ENCODE peak calls at places on chromosomes 5 and 9, in six cellular contexts. F is right atrium auricular region, G is thyroid gland, N is HFF-Myc, M is GM23338, W is cardiac muscle cell. H is an unnamed sample.

GRCh38 chr9:117091529-117091928 is 323.3 kb downstream of the ASTN2 start:
- DNase-seq in F (no peak), G (no peak), N (no peak), M (peak; percentile 46), W (no peak), H (no peak)

GRCh38 chr5:181207960-181208253 is 2.9 kb upstream of the TRIM7 start:
- DNase-seq in F (no peak), G (no peak), N (no peak), M (no peak), W (no peak), H (no peak)

GRCh38 chr5:35988529-35988928 is 2.7 kb downstream of the UGT3A1 start:
- DNase-seq in F (no peak), G (no peak), N (no peak), M (no peak), W (no peak), H (no peak)

GRCh38 chr9:110452227-110452801 is 114.7 kb upstream of the TXNDC8 start:
- DNase-seq in F (no peak), G (no peak), N (no peak), M (peak; percentile 36), W (peak; percentile 17), H (no peak)

GRCh38 chr5:33470544-33470943 is 29.8 kb downstream of the TARS1 start:
- DNase-seq in F (no peak), G (no peak), N (peak; percentile 47), M (no peak), W (peak; percentile 44), H (no peak)

GRCh38 chr9:96006961-96007360 is 131.5 kb downstream of the ERCC6L2 start:
- DNase-seq in F (no peak), G (no peak), N (no peak), M (no peak), W (no peak), H (no peak)

GRCh38 chr9:122777935-122778671 is 10.6 kb upstream of the OR5C1 start:
- DNase-seq in F (no peak), G (no peak), N (no peak), M (no peak), W (no peak), H (no peak)

GRCh38 chr5:72552041-72552557 is 44.9 kb upstream of the ZNF366 start:
- DNase-seq in F (no peak), G (no peak), N (peak; percentile 95), M (no peak), W (no peak), H (no peak)

GRCh38 chr9:100087218-100087617 is 11.6 kb downstream of the ERP44 start:
- DNase-seq in F (no peak), G (no peak), N (no peak), M (no peak), W (no peak), H (no peak)

GRCh38 chr9:10443805-10444204 is 169.0 kb downstream of the PTPRD start:
- DNase-seq in F (no peak), G (no peak), N (no peak), M (no peak), W (no peak), H (no peak)

GRCh38 chr9:111039203-111039907 is 1.1 kb upstream of the LPAR1 start:
- DNase-seq in F (no peak), G (peak; percentile 57), N (no peak), M (peak; percentile 45), W (no peak), H (no peak)

GRCh38 chr9:16869961-16870605 is 387 bp downstream of the BNC2 start:
- DNase-seq in F (no peak), G (no peak), N (no peak), M (peak; percentile 54), W (peak; percentile 26), H (no peak)

GRCh38 chr9:118215544-118215943 is 511.3 kb downstream of the TLR4 start:
- DNase-seq in F (no peak), G (no peak), N (no peak), M (no peak), W (no peak), H (no peak)

GRCh38 chr5:113166710-113167366 is 190.2 kb downstream of the DCP2 start:
- DNase-seq in F (no peak), G (no peak), N (peak; percentile 26), M (no peak), W (no peak), H (no peak)

GRCh38 chr5:60958712-60959111 is 13.7 kb downstream of the NDUFAF2 start:
- DNase-seq in F (no peak), G (no peak), N (no peak), M (no peak), W (no peak), H (no peak)

GRCh38 chr5:56838409-56839039 is 23.2 kb downstream of the MAP3K1 start:
- DNase-seq in F (no peak), G (peak; percentile 66), N (peak; percentile 38), M (peak; percentile 60), W (peak; percentile 47), H (no peak)

GRCh38 chr9:3237121-3237520 is 288.7 kb downstream of the RFX3 start:
- DNase-seq in F (no peak), G (no peak), N (no peak), M (no peak), W (no peak), H (no peak)

GRCh38 chr5:5585751-5586341 is 163.4 kb downstream of the ICE1 start:
- DNase-seq in F (no peak), G (no peak), N (no peak), M (no peak), W (no peak), H (no peak)

GRCh38 chr9:132201780-132202703 is 40.2 kb downstream of the NTNG2 start:
- DNase-seq in F (no peak), G (no peak), N (no peak), M (no peak), W (no peak), H (no peak)

GRCh38 chr5:167582263-167582662 is 709.2 kb upstream of the WWC1 start:
- DNase-seq in F (no peak), G (no peak), N (no peak), M (no peak), W (no peak), H (no peak)

GRCh38 chr9:110814159-110814558 is 145.6 kb downstream of the MUSK start:
- DNase-seq in F (no peak), G (no peak), N (no peak), M (no peak), W (no peak), H (no peak)

GRCh38 chr5:104444656-104445055 is 882.1 kb upstream of the NUDT12 start:
- DNase-seq in F (no peak), G (no peak), N (no peak), M (no peak), W (no peak), H (no peak)

GRCh38 chr5:174575043-174575442 is 149.3 kb upstream of the MSX2 start:
- DNase-seq in F (no peak), G (no peak), N (no peak), M (no peak), W (no peak), H (no peak)

GRCh38 chr5:137310051-137310730 is 188.9 kb downstream of the SPOCK1 start:
- DNase-seq in F (no peak), G (no peak), N (peak; percentile 67), M (peak; percentile 22), W (no peak), H (no peak)

GRCh38 chr5:15807248-15807647 is 307.3 kb downstream of the FBXL7 start:
- DNase-seq in F (no peak), G (no peak), N (no peak), M (no peak), W (no peak), H (no peak)

GRCh38 chr5:168072665-168073064 is 218.8 kb upstream of the WWC1 start:
- DNase-seq in F (no peak), G (no peak), N (no peak), M (peak; percentile 17), W (no peak), H (no peak)

GRCh38 chr5:150116667-150117395 is 30.5 kb upstream of the CSF1R start:
- DNase-seq in F (peak; percentile 56), G (no peak), N (no peak), M (no peak), W (no peak), H (no peak)

GRCh38 chr9:134052941-134053340 is 14.9 kb downstream of the BRD3 start:
- DNase-seq in F (no peak), G (no peak), N (no peak), M (no peak), W (no peak), H (no peak)
- TF ChIP-seq CTCF in F (no peak), G (no peak), N (no peak), M (no peak), W (no peak), H (no peak)

GRCh38 chr5:64594601-64595518 is 89.0 kb downstream of the RGS7BP start:
- DNase-seq in F (no peak), G (no peak), N (no peak), M (peak; percentile 85), W (peak; percentile 35), H (no peak)
- TF ChIP-seq CTCF in F (no peak), G (peak; percentile 33), N (peak; percentile 24), M (peak; percentile 67), W (peak; percentile 31), H (no peak)

GRCh38 chr9:136775191-136775590 is 10.9 kb upstream of the LCN15 start:
- DNase-seq in F (no peak), G (no peak), N (no peak), M (no peak), W (no peak), H (no peak)

GRCh38 chr9:136771907-136772306 is 7.6 kb upstream of the LCN15 start:
- DNase-seq in F (no peak), G (no peak), N (no peak), M (no peak), W (no peak), H (no peak)

GRCh38 chr9:136774416-136775045 is 10.2 kb upstream of the LCN15 start:
- DNase-seq in F (no peak), G (no peak), N (no peak), M (no peak), W (no peak), H (no peak)

GRCh38 chr9:136776947-136777346 is 12.6 kb upstream of the LCN15 start:
- DNase-seq in F (no peak), G (no peak), N (no peak), M (no peak), W (no peak), H (no peak)

GRCh38 chr9:136773386-136774044 is 9.2 kb upstream of the LCN15 start:
- DNase-seq in F (no peak), G (no peak), N (no peak), M (peak; percentile 89), W (no peak), H (no peak)
- TF ChIP-seq CTCF in F (no peak), G (no peak), N (no peak), M (no peak), W (no peak), H (no peak)

GRCh38 chr9:38024036-38024681 is 44.9 kb downstream of the SHB start:
- DNase-seq in F (no peak), G (peak; percentile 87), N (no peak), M (peak; percentile 62), W (peak; percentile 56), H (no peak)

GRCh38 chr9:38026840-38027527 is 42.0 kb downstream of the SHB start:
- DNase-seq in F (no peak), G (no peak), N (no peak), M (no peak), W (no peak), H (no peak)

GRCh38 chr9:38026021-38026809 is 42.8 kb downstream of the SHB start:
- DNase-seq in F (no peak), G (no peak), N (peak; percentile 88), M (peak; percentile 70), W (no peak), H (no peak)

GRCh38 chr9:38023661-38024035 is 45.4 kb downstream of the SHB start:
- DNase-seq in F (no peak), G (peak; percentile 29), N (no peak), M (no peak), W (no peak), H (no peak)

GRCh38 chr9:38025166-38025565 is 43.9 kb downstream of the SHB start:
- DNase-seq in F (no peak), G (no peak), N (no peak), M (peak; percentile 48), W (no peak), H (no peak)
- TF ChIP-seq CTCF in F (no peak), G (no peak), N (no peak), M (peak; percentile 46), W (no peak), H (no peak)

H was measured in activated B cell treated with CpG ODN at 0.5 μM for 24 hours.